ENCODE peak calls at places on chromosomes 6 and 20, in eight cellular contexts. A is CD4-positive, alpha-beta memory T cell; J is endothelial cell of umbilical vein; V is Karpas-422; O is psoas muscle; U is ascending aorta; L is BJ; G is neuronal stem cell. N is an unnamed sample. For H3K27me3, the result is how much of the 10 kb centered on the place peaks cover.

GRCh38 chr20:20814685-20815084 is 102.2 kb upstream of the RALGAPA2 start:
- DNase-seq in J (no peak), A (no peak), U (no peak), O (no peak), L (no peak), V (no peak), G (no peak), N (no peak)

GRCh38 chr6:33915134-33915533 is 111.3 kb upstream of the MLN start:
- DNase-seq in G (no peak), A (no peak), L (no peak), U (no peak), V (no peak), O (no peak), J (no peak), N (no peak)

GRCh38 chr20:25285091-25285647 is 37.3 kb downstream of the PYGB start:
- DNase-seq in O (peak), A (no peak), L (no peak), U (no peak), J (no peak), G (no peak), V (no peak), N (no peak)

GRCh38 chr6:144094731-144095133 is 641 bp downstream of the SF3B5 start:
- DNase-seq in U (no peak), O (no peak), L (no peak), V (peak), G (no peak), J (no peak), A (no peak), N (no peak)

GRCh38 chr6:29989211-29989610 is 46.9 kb downstream of the HLA-A start:
- DNase-seq in O (no peak), V (no peak), U (no peak), L (no peak), J (no peak), G (no peak), A (no peak), N (no peak)

GRCh38 chr6:38912378-38912777 is 136.2 kb upstream of the GLP1R start:
- DNase-seq in O (no peak), J (no peak), G (no peak), L (no peak), U (no peak), V (no peak), A (no peak), N (no peak)

GRCh38 chr6:20444786-20445271 is 43.1 kb downstream of the E2F3 start:
- DNase-seq in U (no peak), J (no peak), V (no peak), O (no peak), A (no peak), G (no peak), L (no peak), N (no peak)

GRCh38 chr6:34806738-34807453 is 15.0 kb downstream of the BLTP3A start:
- DNase-seq in G (no peak), U (no peak), L (no peak), V (no peak), A (no peak), J (no peak), O (no peak), N (no peak)

GRCh38 chr20:13139459-13140150 is 81.5 kb upstream of the ISM1 start:
- DNase-seq in G (no peak), A (no peak), O (no peak), J (no peak), U (no peak), V (no peak), L (no peak), N (no peak)

GRCh38 chr20:37231970-37232620 is 29.5 kb downstream of the GHRH start:
- DNase-seq in G (no peak), O (no peak), U (no peak), A (no peak), J (no peak), V (no peak), L (no peak), N (no peak)

GRCh38 chr6:138662474-138662873 is 111.1 kb upstream of the CCDC28A start:
- DNase-seq in V (no peak), U (no peak), O (no peak), G (no peak), J (no peak), A (no peak), L (no peak), N (no peak)

GRCh38 chr20:58605292-58606065 is 45.6 kb upstream of the STX16 start:
- DNase-seq in U (no peak), A (no peak), V (no peak), L (no peak), O (peak), G (no peak), J (no peak), N (no peak)

GRCh38 chr6:168962886-168963285 is 290.8 kb downstream of the THBS2 start:
- DNase-seq in G (no peak), O (peak), L (no peak), J (no peak), V (no peak), U (no peak), A (no peak), N (no peak)
- H3K27me3 ChIP-seq in G (under half), O (under half), L (under half), J (under half), V (under half), U (under half), A (under half), N (under half)

GRCh38 chr6:37603284-37603683 is 94.4 kb downstream of the MDGA1 start:
- DNase-seq in J (no peak), U (no peak), A (no peak), G (no peak), O (no peak), V (no peak), L (no peak), N (no peak)

GRCh38 chr6:37611516-37611915 is 86.2 kb downstream of the MDGA1 start:
- DNase-seq in J (no peak), U (no peak), A (no peak), L (no peak), O (no peak), G (no peak), V (no peak), N (no peak)

GRCh38 chr6:37607949-37608348 is 89.7 kb downstream of the MDGA1 start:
- DNase-seq in U (no peak), J (peak), G (no peak), O (no peak), A (no peak), V (peak), L (no peak), N (no peak)

GRCh38 chr6:37612475-37612874 is 85.2 kb downstream of the MDGA1 start:
- DNase-seq in V (no peak), L (no peak), G (no peak), O (no peak), J (no peak), U (no peak), A (no peak), N (no peak)

DNA sequence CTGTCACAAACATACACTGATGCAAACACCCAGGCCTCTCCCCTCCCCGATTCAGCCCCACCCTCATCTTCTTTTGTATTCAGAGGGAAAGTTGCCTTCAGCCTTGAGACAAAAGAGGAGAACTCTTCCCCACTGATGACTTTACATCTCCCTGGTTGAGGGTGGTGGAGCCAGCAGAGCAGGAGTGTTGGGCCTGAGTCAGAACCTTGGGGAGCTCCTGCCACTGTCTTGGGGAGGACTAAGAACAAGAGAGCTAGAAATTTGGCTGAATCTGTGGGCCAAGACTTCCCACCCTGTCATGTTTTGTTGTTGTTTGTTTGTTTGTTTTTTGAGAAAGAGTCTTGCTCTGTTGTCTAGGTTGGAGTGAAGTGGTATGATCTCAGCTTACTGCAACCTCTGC is 89.1 kb downstream of the MDGA1 start:
- DNase-seq in O (no peak), A (no peak), V (no peak), J (no peak), L (no peak), G (no peak), U (no peak), N (no peak)
- H3K27me3 ChIP-seq in O (under half), A (under half), V (under half), J (under half), L (under half), G (under half), U (under half), N (under half)

DNA sequence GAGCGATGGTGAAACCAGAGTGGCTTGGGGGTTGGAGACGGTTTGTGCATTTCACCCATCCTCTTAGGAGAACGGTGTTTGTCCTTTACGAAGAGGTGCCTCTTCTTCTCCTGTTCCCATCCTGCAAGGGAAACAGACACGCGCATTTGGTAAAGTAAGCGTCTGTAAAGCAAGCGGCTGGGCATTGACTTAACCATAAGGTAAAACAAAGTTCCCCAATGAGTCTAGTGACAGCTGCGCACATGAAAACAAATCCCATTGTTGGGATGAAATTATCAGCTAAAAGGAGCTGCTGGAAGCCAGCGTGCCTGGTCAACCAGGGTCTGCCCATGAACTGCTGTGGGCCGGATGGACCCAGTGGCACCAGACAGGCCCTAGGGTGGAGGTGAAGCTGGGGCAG is 5.8 kb downstream of the BHLHE23 start:
- DNase-seq in J (no peak), L (no peak), O (no peak), V (no peak), U (no peak), G (no peak), A (no peak), N (no peak)
- H3K27me3 ChIP-seq in J (under half), L (under half), O (half or more), V (under half), U (under half), G (half or more), A (under half), N (under half)

GRCh38 chr20:63087236-63087871 is 80.6 kb upstream of the BHLHE23 start:
- DNase-seq in U (no peak), O (peak), A (no peak), V (no peak), L (no peak), G (no peak), J (no peak), N (no peak)

GRCh38 chr20:63087872-63088680 is 81.3 kb upstream of the BHLHE23 start:
- DNase-seq in J (no peak), G (no peak), L (no peak), A (no peak), O (no peak), V (no peak), U (no peak), N (no peak)

GRCh38 chr20:63083831-63084562 is 77.2 kb upstream of the BHLHE23 start:
- DNase-seq in O (peak), U (no peak), J (no peak), L (no peak), V (no peak), A (no peak), G (no peak), N (no peak)

GRCh38 chr20:63084563-63084927 is 77.8 kb upstream of the BHLHE23 start:
- DNase-seq in G (no peak), O (peak), J (no peak), L (no peak), U (no peak), A (no peak), V (no peak), N (no peak)

DNA sequence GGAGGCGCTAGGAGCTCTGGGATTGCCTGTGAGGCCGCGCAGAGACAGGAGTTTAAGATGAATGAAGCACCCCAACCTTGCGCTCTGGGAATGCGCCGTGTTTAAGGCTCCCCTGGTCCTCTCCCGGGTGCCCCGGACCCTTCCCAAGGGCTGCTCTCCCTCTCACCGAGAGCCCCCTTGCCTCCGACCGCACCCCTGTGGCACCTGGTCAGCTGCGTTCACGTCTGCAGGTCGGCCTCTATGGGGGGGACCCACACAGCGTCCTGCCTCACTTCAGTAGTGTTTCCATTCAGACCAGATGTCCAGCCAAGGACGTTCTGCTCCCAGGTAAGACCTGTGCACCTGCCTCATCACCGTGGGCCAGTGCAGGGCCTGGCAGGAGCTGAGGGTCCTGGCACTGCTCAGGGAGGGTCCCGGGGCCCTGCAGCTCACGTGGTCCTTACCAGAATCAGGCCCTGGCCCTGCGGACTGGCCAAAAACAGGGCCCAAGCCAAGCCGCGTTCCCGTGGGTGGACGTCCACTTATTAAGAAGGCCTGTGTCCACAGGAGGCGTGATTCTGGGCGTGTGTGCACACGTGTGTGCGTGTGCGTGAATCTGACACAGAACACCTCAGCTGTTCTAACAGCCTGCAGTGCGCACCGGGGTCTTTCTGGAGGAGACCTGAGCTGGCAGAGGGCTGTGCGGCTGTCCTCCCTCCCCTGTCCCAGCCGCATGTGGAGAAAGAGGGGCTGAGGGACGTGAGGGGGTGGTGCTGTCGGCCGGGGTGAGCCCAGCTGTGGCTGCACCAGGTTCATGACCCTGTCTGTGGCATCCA is 79.9 kb upstream of the BHLHE23 start:
- DNase-seq in V (no peak), O (peak), L (no peak), G (no peak), U (no peak), A (no peak), J (no peak), N (no peak)
- H3K27me3 ChIP-seq in V (under half), O (half or more), L (under half), G (under half), U (under half), A (under half), J (under half), N (under half)

GRCh38 chr20:2348336-2348735 is 32.4 kb upstream of the TGM6 start:
- DNase-seq in G (no peak), J (no peak), A (no peak), L (no peak), U (no peak), V (no peak), O (no peak), N (no peak)
- H3K27me3 ChIP-seq in G (under half), J (under half), A (under half), L (under half), U (under half), V (under half), O (under half), N (under half)

GRCh38 chr20:63176448-63177133 is 39.3 kb downstream of the YTHDF1 start:
- DNase-seq in J (no peak), V (no peak), U (no peak), G (peak), A (no peak), L (no peak), O (no peak), N (no peak)
- H3K27me3 ChIP-seq in J (half or more), V (under half), U (half or more), G (under half), A (under half), L (half or more), O (half or more), N (under half)

GRCh38 chr20:63085087-63085861 is 78.5 kb upstream of the BHLHE23 start:
- DNase-seq in A (no peak), U (no peak), O (peak), G (no peak), L (no peak), J (no peak), V (no peak), N (no peak)
- H3K27me3 ChIP-seq in A (under half), U (under half), O (half or more), G (under half), L (under half), J (under half), V (under half), N (under half)

DNA sequence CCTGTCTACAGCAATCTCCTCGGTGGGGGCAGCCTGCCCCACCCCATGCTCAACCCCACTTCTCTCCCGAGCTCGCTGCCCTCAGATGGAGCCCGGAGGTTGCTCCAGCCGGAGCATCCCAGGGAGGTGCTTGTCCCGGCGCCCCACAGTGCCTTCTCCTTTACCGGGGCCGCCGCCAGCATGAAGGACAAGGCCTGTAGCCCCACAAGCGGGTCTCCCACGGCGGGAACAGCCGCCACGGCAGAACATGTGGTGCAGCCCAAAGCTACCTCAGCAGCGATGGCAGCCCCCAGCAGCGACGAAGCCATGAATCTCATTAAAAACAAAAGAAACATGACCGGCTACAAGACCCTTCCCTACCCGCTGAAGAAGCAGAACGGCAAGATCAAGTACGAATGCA is 19.4 kb downstream of the PRDM1 start:
- DNase-seq in J (no peak), A (no peak), U (no peak), L (no peak), V (no peak), G (no peak), O (no peak), N (no peak)
- H3K27me3 ChIP-seq in J (under half), A (under half), U (under half), L (under half), V (under half), G (under half), O (under half), N (under half)

DNA sequence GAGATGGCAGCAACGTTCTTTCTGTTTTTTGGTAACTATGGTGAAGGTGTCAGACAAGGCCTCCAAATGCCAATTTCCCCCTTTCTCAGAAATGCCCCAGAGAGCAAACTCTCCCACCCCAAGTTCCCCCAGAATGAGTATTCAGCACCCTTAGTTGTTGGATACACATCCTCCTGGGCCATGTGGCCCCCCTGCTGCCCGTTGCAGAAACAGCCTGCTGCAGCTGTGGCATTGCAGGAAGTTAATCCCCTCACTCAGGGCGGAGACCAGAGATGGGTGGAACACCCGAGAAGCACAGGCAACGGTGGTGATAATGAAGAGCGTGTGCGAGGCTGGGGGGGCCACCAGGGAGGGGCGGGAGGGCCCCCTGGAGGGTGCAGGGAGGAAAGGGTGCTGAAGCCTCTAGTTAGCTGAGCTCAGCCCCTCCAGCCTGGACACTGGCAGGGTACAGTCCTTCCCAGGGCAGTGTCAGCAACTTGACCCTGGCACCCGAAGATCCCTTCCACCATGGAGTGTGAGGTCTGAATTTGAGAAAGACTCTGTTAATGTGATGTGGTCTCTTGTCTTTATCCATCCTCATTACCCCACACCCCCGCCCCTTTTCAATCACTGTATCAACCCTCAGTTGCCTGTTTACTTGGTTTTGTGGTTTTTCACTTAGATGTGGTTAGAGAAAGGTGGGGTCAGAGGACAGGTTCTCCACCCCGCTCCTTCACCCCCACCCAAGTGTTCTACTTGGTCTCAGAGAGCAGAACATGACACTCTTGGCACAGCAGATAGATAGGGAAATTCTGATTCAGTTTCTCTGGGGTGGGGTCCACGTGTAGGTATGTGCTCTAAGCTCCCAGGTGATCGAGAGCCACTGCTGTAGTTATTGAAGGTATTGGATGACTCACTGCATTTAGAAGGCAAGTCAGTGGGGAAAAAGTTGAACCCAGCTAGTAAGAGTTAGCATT is 208.8 kb upstream of the SUPT3H start:
- DNase-seq in O (no peak), A (peak), J (no peak), L (no peak), V (no peak), G (no peak), U (no peak), N (peak)
- H3K27me3 ChIP-seq in O (under half), A (under half), J (under half), L (under half), V (under half), G (under half), U (under half), N (under half)

GRCh38 chr6:7534192-7534591 is 7.3 kb upstream of the DSP start:
- DNase-seq in O (no peak), L (no peak), V (no peak), J (no peak), G (no peak), A (no peak), U (no peak), N (no peak)

GRCh38 chr6:7538484-7538883 is 3.0 kb upstream of the DSP start:
- DNase-seq in J (no peak), U (no peak), V (no peak), O (no peak), L (no peak), G (no peak), A (no peak), N (no peak)

GRCh38 chr6:7540595-7540994 is 876 bp upstream of the DSP start:
- DNase-seq in L (no peak), G (no peak), O (no peak), U (no peak), A (no peak), J (no peak), V (no peak), N (peak)

GRCh38 chr6:7535498-7535897 is 6.0 kb upstream of the DSP start:
- DNase-seq in U (no peak), A (no peak), V (no peak), L (peak), O (no peak), G (no peak), J (no peak), N (no peak)

DNA sequence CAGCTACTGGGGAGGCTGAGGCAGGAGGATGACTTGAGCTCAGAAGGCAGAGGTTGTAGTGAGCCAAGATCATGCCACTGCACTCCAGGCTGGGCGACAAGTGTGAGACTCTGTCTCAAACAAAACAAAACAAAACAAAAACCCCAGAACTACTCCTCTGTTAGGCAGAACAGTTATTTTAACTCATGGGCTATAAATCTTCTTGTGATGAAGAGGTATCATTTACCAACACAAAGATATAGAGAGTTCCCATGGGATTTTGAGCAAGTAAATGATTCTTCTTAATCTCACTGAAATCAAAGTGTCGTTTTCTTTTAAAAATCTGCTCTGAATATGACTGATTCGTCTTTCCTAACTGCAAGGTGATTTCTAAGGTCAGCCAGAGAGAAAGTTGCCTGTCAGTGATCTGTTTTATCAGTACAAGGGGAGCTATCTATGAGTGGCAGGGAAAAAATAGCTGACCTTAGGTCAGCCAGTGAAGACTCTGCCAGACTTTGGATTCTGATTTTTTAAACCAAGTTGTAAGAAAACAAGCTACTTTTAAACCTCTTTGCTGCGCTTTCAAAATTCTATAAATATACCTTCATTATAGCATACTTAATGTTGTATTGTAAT is 3.8 kb upstream of the DSP start:
- DNase-seq in L (no peak), U (no peak), A (no peak), J (no peak), V (no peak), O (no peak), G (no peak), N (no peak)
- H3K27me3 ChIP-seq in L (under half), U (under half), A (under half), J (under half), V (under half), O (half or more), G (under half), N (under half)